ENCODE peak calls at places on chromosomes 7 and 10, in ten cellular contexts. X is H54; Z is upper lobe of right lung; R is stimulated activated CD8-positive, alpha-beta memory T cell treated with anti-CD3 and anti-CD28 coated beads, Interleukin-15, amount 100 ng/mL, for 24 hours; A is lower lobe of right lung; Q is GM10248; T is GM12865; F is NCI-H2171 treated with DMSO at 0.1 percent for 48 hours; J is cardiac muscle cell; L is non-pigmented ciliary epithelial cell. I is an unnamed sample.

GRCh38 chr7:71718563-71718962 is 586.6 kb downstream of the GALNT17 start:
- DNase-seq in Q (no peak), A (no peak), L (no peak), J (no peak), Z (no peak), R (no peak), F (no peak), X (no peak), T (no peak), I (no peak)

GRCh38 chr7:24049296-24049695 is 234.7 kb upstream of the NPY start:
- DNase-seq in X (no peak), Q (no peak), Z (no peak), J (no peak), L (no peak), R (no peak), F (no peak), A (no peak), T (no peak), I (no peak)

GRCh38 chr10:13066527-13066926 is 33.4 kb upstream of the OPTN start:
- DNase-seq in J (no peak), Z (no peak), L (no peak), T (no peak), F (peak), A (no peak), R (no peak), X (no peak), Q (no peak), I (no peak)

GRCh38 chr7:127514499-127514898 is 70.9 kb downstream of the GCC1 start:
- DNase-seq in X (no peak), Z (no peak), F (peak), Q (peak), L (peak), T (peak), A (no peak), J (peak), R (no peak), I (peak)

GRCh38 chr7:45215611-45216062 is 58.0 kb downstream of the RAMP3 start:
- DNase-seq in Q (no peak), Z (no peak), L (no peak), R (no peak), T (no peak), A (no peak), F (peak), X (no peak), J (no peak), I (peak)

GRCh38 chr10:62354941-62355340 is 19.2 kb upstream of the ZNF365 start:
- DNase-seq in F (no peak), J (peak), A (no peak), R (no peak), Q (no peak), Z (no peak), X (no peak), L (peak), T (no peak), I (no peak)

GRCh38 chr10:126129026-126129425 is 232.7 kb downstream of the FANK1 start:
- DNase-seq in L (no peak), Q (no peak), J (no peak), T (no peak), Z (no peak), X (no peak), R (no peak), A (no peak), F (no peak), I (no peak)

GRCh38 chr7:40211291-40212003 is 76.6 kb downstream of the SUGCT start:
- DNase-seq in Q (no peak), Z (no peak), A (no peak), R (no peak), F (no peak), J (peak), T (no peak), X (no peak), L (peak), I (no peak)

GRCh38 chr7:150755473-150756099 is 18.4 kb downstream of the GIMAP5 start:
- DNase-seq in Z (no peak), J (peak), X (no peak), F (no peak), L (no peak), R (no peak), Q (no peak), T (peak), A (no peak), I (no peak)

GRCh38 chr10:4073912-4074311 is 288.9 kb upstream of the KLF6 start:
- DNase-seq in L (no peak), Q (no peak), R (no peak), T (no peak), J (peak), Z (no peak), X (no peak), A (no peak), F (no peak), I (no peak)

GRCh38 chr7:101820703-101821102 is 3.3 kb downstream of the CUX1 start:
- DNase-seq in Z (no peak), T (no peak), L (no peak), X (no peak), F (no peak), J (no peak), R (no peak), A (no peak), Q (no peak), I (no peak)

GRCh38 chr10:77087406-77087805 is 550.2 kb downstream of the KCNMA1 start:
- DNase-seq in A (no peak), X (no peak), T (no peak), J (no peak), L (no peak), Q (no peak), Z (no peak), F (no peak), R (no peak), I (no peak)

GRCh38 chr10:79351332-79351731 is 4.1 kb downstream of the PPIF start:
- DNase-seq in X (no peak), F (no peak), L (no peak), R (no peak), T (no peak), A (no peak), Q (no peak), J (no peak), Z (no peak), I (no peak)

GRCh38 chr10:23099816-23100215 is 4.4 kb downstream of the MSRB2 start:
- DNase-seq in J (no peak), A (no peak), L (no peak), F (no peak), T (no peak), X (no peak), R (no peak), Z (no peak), Q (no peak), I (no peak)

GRCh38 chr7:51011710-51012350 is 229.1 kb upstream of the GRB10 start:
- DNase-seq in L (no peak), Q (no peak), A (no peak), R (no peak), J (no peak), X (no peak), Z (peak), F (no peak), T (no peak), I (peak)

GRCh38 chr7:82263880-82264751 is 179.5 kb downstream of the CACNA2D1 start:
- DNase-seq in X (no peak), T (no peak), R (no peak), L (no peak), Z (no peak), J (no peak), Q (no peak), A (no peak), F (peak), I (peak)

GRCh38 chr7:70733115-70733514 is 398.8 kb upstream of the GALNT17 start:
- DNase-seq in A (no peak), J (no peak), L (no peak), Z (no peak), Q (no peak), X (no peak), F (no peak), T (no peak), R (no peak), I (no peak)

GRCh38 chr7:104371216-104371796 is 42.9 kb downstream of the LHFPL3 start:
- DNase-seq in R (no peak), Q (no peak), Z (no peak), F (no peak), T (no peak), A (no peak), J (no peak), L (no peak), X (no peak), I (no peak)

GRCh38 chr10:2761971-2762370 is 305.4 kb upstream of the PFKP start:
- DNase-seq in J (no peak), L (no peak), X (no peak), Q (no peak), Z (no peak), T (no peak), A (no peak), F (no peak), R (no peak), I (no peak)

GRCh38 chr7:106774768-106775551 is 90.1 kb upstream of the PIK3CG start:
- DNase-seq in A (peak), J (peak), T (no peak), F (no peak), L (peak), X (no peak), Z (no peak), Q (no peak), R (no peak), I (peak)

GRCh38 chr7:44819292-44819691 is 22.8 kb downstream of the PPIA start:
- DNase-seq in F (no peak), J (no peak), T (no peak), X (no peak), Q (no peak), A (no peak), R (no peak), L (no peak), Z (no peak), I (peak)

GRCh38 chr10:59098811-59099452 is 77.5 kb upstream of the PHYHIPL start:
- DNase-seq in F (no peak), Z (no peak), T (no peak), R (no peak), Q (no peak), X (no peak), L (no peak), J (peak), A (no peak), I (peak)

GRCh38 chr10:66860376-66860945 is 65.4 kb upstream of the LRRTM3 start:
- DNase-seq in A (no peak), X (no peak), Q (no peak), F (no peak), L (no peak), Z (no peak), T (no peak), R (no peak), J (no peak), I (no peak)

GRCh38 chr10:97119058-97119832 is 66.5 kb downstream of the SLIT1 start:
- DNase-seq in T (no peak), X (no peak), A (no peak), F (peak), R (no peak), J (no peak), L (no peak), Q (no peak), Z (no peak), I (peak)

GRCh38 chr10:71596759-71597158 is 122.8 kb downstream of the C10orf105 start:
- DNase-seq in R (no peak), X (no peak), L (no peak), J (no peak), F (no peak), T (no peak), Q (no peak), A (no peak), Z (no peak), I (no peak)

GRCh38 chr10:43404675-43405221 is 4.2 kb downstream of the HNRNPF start:
- DNase-seq in F (no peak), X (no peak), Z (no peak), L (no peak), R (no peak), Q (no peak), J (no peak), A (no peak), T (no peak), I (no peak)

GRCh38 chr7:17234398-17235021 is 63.9 kb upstream of the AHR start:
- DNase-seq in F (no peak), T (peak), R (no peak), J (peak), X (peak), Q (peak), Z (no peak), A (no peak), L (peak), I (no peak)

I was measured in NCI-H69.